ENCODE peak calls at places on chromosome 22, in ten cellular contexts. O, J, B, K, X, V, G, D, Y and P are unnamed samples.

GRCh38 chr22:17867160-17867785 is 93.0 kb upstream of the BID start:
- DNase-seq in O (no peak), J (no peak), B (no peak), K (no peak), X (no peak), V (no peak), G (no peak), D (no peak), Y (no peak), P (no peak)

GRCh38 chr22:26561756-26562417 is 28.0 kb downstream of the TPST2 start:
- DNase-seq in O (no peak), J (peak), B (no peak), K (no peak), X (no peak), V (no peak), G (no peak), D (no peak), Y (no peak), P (no peak)

GRCh38 chr22:40721266-40721665 is 42.0 kb downstream of the MCHR1 start:
- DNase-seq in O (no peak), J (no peak), B (no peak), K (no peak), X (no peak), V (peak), G (no peak), D (peak), Y (peak), P (no peak)

GRCh38 chr22:43828711-43829447 is 16.8 kb upstream of the EFCAB6 start:
- DNase-seq in O (no peak), J (peak), B (peak), K (no peak), X (no peak), V (no peak), G (peak), D (peak), Y (peak), P (no peak)

GRCh38 chr22:44057411-44057987 is 33.4 kb downstream of the PARVB start:
- DNase-seq in O (no peak), J (peak), B (no peak), K (no peak), X (no peak), V (no peak), G (peak), D (no peak), Y (no peak), P (no peak)

GRCh38 chr22:33986167-33986771 is 66.0 kb upstream of the LARGE1 start:
- DNase-seq in O (no peak), J (peak), B (no peak), K (no peak), X (no peak), V (no peak), G (no peak), D (no peak), Y (no peak), P (no peak)

GRCh38 chr22:29339381-29340235 is 24.1 kb upstream of the RASL10A start:
- DNase-seq in O (no peak), J (no peak), B (no peak), K (no peak), X (no peak), V (no peak), G (no peak), D (no peak), Y (no peak), P (no peak)

GRCh38 chr22:40547729-40548143 is 88.8 kb downstream of the MRTFA start:
- DNase-seq in O (no peak), J (no peak), B (no peak), K (no peak), X (no peak), V (no peak), G (peak), D (no peak), Y (no peak), P (no peak)

GRCh38 chr22:43320943-43321900 is 21.9 kb downstream of the SCUBE1 start:
- DNase-seq in O (no peak), J (peak), B (no peak), K (no peak), X (no peak), V (peak), G (no peak), D (no peak), Y (no peak), P (no peak)